ENCODE peak calls at places on chromosomes 13 and 19, in four cellular contexts. O is NCI-H345; A is central memory CD4-positive, alpha-beta T cell; Z is amniotic epithelial cell. E is an unnamed sample.

GRCh38 chr13:66543780-66544179 is 686.4 kb downstream of the PCDH9 start:
- DNase-seq in Z (no peak), O (no peak), A (no peak), E (no peak)

GRCh38 chr13:27396252-27396846 is 28.1 kb upstream of the GTF3A start:
- DNase-seq in A (no peak), O (no peak), Z (no peak), E (no peak)

GRCh38 chr13:97002581-97002980 is 8.3 kb upstream of the OXGR1 start:
- DNase-seq in O (no peak), A (no peak), Z (peak; percentile 98), E (no peak)

GRCh38 chr19:14550201-14550754 is 20.9 kb downstream of the TECR start:
- DNase-seq in A (no peak), Z (peak; percentile 56), O (peak; percentile 9), E (no peak)

GRCh38 chr13:112231451-112232083 is 144.6 kb upstream of the SPACA7 start:
- DNase-seq in O (no peak), Z (no peak), A (no peak), E (no peak)

GRCh38 chr13:99812611-99813010 is 159.0 kb downstream of the ZIC5 start:
- DNase-seq in O (no peak), Z (no peak), A (no peak), E (no peak)

GRCh38 chr19:50639121-50640112 is at the start of gene SYT3:
- DNase-seq in A (no peak), O (peak; percentile 1), Z (peak; percentile 2), E (no peak)

GRCh38 chr19:7874080-7874856 is at the start of gene PRR36:
- DNase-seq in O (peak; percentile 89), Z (no peak), A (no peak), E (no peak)

GRCh38 chr13:20353973-20354372 is 121.9 kb upstream of the GJB6 start:
- DNase-seq in A (no peak), Z (peak; percentile 88), O (no peak), E (peak; percentile 8)

GRCh38 chr19:10113592-10113963 is 2.1 kb downstream of the P2RY11 start:
- DNase-seq in A (no peak), Z (no peak), O (no peak), E (no peak)

GRCh38 chr13:46962286-46962941 is 65.6 kb upstream of the HTR2A start:
- DNase-seq in Z (peak; percentile 27), A (no peak), O (no peak), E (no peak)

GRCh38 chr13:68810660-68811059 is 1297.0 kb upstream of the ATXN8OS start:
- DNase-seq in O (no peak), A (no peak), Z (no peak), E (no peak)

GRCh38 chr19:19021115-19021514 is 12.2 kb downstream of the SUGP2 start:
- DNase-seq in O (no peak), A (no peak), Z (peak; percentile 59), E (no peak)

GRCh38 chr19:18377026-18377425 is 8.9 kb upstream of the GDF15 start:
- DNase-seq in A (no peak), Z (no peak), O (peak; percentile 29), E (no peak)